ENCODE peak calls at places on chromosome 15, in four cellular contexts. V, R, K and Z are unnamed samples.

GRCh38 chr15:68440136-68440535 is 8.2 kb upstream of the ITGA11 start:
- DNase-seq in V (no peak), K (no peak), R (no peak), Z (no peak)

GRCh38 chr15:87477759-87478687 is 778.5 kb downstream of the NTRK3 start:
- DNase-seq in V (no peak), R (peak), K (peak), Z (no peak)

GRCh38 chr15:77535845-77536244 is 96.9 kb downstream of the LINGO1 start:
- DNase-seq in R (no peak), V (peak), K (no peak), Z (no peak)

GRCh38 chr15:78004919-78005634 is 72.4 kb downstream of the TBC1D2B start:
- DNase-seq in R (peak), V (no peak), K (peak), Z (no peak)

GRCh38 chr15:42605281-42605744 is 29.9 kb downstream of the STARD9 start:
- DNase-seq in K (peak), V (no peak), R (peak), Z (peak)

GRCh38 chr15:73843787-73844186 is 29.6 kb upstream of the TBC1D21 start:
- DNase-seq in K (no peak), V (no peak), R (no peak), Z (no peak)

GRCh38 chr15:39770748-39771689 is 11.6 kb downstream of the FSIP1 start:
- DNase-seq in V (no peak), R (peak), K (peak), Z (no peak)

GRCh38 chr15:74385442-74386132 is 18.1 kb upstream of the CYP11A1 start:
- DNase-seq in R (no peak), V (no peak), K (no peak), Z (no peak)

GRCh38 chr15:80536231-80536630 is 132.0 kb downstream of the ARNT2 start:
- DNase-seq in R (no peak), V (no peak), K (no peak), Z (no peak)

GRCh38 chr15:75753145-75753544 is 40.5 kb upstream of the CSPG4 start:
- DNase-seq in V (no peak), K (no peak), R (no peak), Z (no peak)

GRCh38 chr15:75763137-75763611 is 50.5 kb upstream of the CSPG4 start:
- DNase-seq in V (no peak), R (no peak), K (no peak), Z (no peak)

GRCh38 chr15:75760689-75761435 is 48.2 kb upstream of the CSPG4 start:
- DNase-seq in V (no peak), R (no peak), K (no peak), Z (no peak)

GRCh38 chr15:75761446-75762356 is 49.1 kb upstream of the CSPG4 start:
- DNase-seq in R (no peak), K (no peak), V (no peak), Z (no peak)

DNA sequence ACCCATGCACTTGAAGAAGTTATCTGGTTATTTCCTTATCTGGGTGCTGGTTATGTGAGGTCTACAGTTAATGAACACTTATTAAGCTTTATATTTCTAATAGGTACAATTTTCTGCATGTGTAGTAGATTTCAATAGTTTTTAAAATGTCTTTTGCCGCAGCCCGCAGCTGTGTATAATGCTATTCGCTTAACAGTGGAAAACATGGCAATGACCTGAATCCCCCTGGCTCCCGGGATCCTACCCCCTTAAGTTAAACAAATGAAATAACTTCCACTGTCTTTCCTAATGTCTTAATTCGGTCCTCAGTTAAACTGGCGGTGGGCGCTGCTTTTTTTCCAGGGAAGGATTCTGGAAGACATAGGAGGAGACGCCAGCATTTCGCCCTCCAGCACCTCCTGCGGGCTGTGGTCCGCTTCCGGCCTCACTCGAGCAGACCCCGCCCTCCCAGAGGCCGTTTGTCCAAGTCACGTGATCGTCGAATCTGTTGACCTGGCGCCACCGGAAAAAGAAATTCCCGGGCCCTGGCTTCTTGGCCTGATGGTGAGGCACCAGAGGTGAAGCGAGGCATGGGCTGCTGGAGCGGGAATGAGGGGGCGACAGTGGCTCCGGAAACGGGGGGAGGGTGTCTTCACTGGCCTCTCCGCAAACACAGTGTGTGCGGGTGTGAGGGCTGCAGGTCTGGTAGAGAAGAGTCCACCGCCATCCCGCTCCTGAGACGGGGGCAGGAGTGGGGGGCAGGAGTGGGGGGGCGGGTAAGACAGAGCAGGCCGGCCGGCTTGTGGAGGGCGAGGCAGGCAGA is 45.6 kb upstream of the CSPG4 start:
- DNase-seq in V (peak), K (peak), R (peak), Z (peak)
- TF ChIP-seq CTCF in V (no peak), K (peak), R (peak), Z (no peak)

DNA sequence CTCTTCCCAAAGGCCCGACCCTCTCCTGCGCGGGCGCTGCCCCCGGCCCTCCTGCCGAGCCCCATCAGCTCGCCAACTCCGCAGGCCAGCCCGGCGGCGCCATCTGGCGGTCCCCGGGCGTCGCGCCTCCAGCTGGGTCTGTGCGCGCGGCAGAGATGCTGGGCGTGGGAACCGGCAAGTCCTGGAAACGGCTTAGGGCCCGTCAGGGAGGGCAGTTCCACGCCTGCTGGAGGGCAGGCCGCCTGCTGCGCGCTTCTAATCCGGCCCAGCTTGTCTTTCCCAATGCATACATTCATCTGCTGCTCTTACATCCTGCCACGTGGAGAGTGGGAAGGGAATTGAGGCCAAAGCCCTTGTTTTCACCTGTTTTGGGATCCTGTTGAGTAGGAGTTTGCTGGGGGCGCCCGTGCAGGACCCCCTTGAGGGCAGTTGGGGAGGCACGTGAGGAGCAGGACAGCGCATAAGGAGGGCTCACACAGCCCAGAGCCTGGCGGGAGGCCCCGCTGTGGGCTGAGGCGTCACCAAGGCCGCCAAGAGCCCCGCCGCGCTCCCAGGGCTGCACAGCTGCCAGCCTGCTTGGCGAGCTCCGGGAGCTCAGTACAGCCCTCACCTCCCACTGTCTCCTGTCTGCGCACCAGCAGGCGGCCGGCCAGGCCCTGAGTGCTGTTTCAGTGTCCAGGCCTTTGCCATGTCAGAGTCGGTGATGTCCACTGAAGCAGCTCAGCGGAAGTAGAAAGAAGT is 165.6 kb downstream of the NSMCE3 start:
- DNase-seq in K (peak), R (peak), V (peak), Z (peak)
- TF ChIP-seq CTCF in K (peak), R (peak), V (peak), Z (peak)

DNA sequence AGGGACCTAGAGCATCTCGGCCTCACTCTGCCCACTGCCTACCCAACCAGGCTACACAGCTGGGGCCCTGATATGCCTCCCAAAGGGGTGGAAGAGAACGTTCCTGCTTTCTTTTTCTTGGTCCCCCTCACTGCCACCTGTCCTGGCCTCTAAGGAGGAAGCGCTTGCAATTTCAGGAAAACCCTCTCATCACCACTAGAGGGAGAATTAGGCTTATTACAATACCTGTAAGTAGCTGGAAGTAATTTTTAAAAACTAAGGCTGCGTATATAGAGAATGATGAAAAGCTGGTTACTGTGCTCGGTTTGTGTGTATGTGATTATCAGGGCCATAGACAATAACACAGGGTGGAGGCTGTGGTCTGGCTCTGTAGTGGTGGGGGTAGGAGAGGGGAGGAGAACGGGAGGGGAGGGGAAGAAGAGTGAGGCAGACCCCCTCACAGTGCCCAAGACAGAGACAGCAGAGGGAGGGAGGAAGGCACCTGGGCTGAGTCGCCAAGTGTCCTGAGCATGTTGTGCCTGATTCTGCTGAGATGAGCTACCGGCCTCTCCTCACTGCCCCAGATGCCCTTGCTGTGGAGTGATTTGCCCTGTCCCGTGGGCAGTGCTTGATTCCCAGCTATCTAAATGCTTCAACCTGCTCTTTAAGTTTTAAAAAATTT is 3.3 kb downstream of the GABRG3 start:
- DNase-seq in R (peak), K (peak), V (peak), Z (no peak)
- TF ChIP-seq CTCF in R (peak), K (no peak), V (peak), Z (no peak)

GRCh38 chr15:57726411-57726810 is 19.9 kb downstream of the POLR2M start:
- DNase-seq in R (no peak), K (peak), V (no peak), Z (no peak)
- TF ChIP-seq CTCF in R (no peak), K (no peak), V (no peak), Z (no peak)